ENCODE peak calls at places on chromosomes 1 and 21, in nine cellular contexts. Y, Q, Z, I, W, H, U, T and V are unnamed samples.
A peak's percentile ranks its signal among the peaks of the same experiment; 100 is the strongest.

GRCh38 chr21:34511154-34511553 is 856 bp downstream of the KCNE1 start:
- DNase-seq in Y (no peak), Q (no peak), Z (no peak), I (no peak), W (no peak), H (no peak), U (no peak), T (no peak), V (no peak)

GRCh38 chr21:45698493-45698947 is 55.0 kb downstream of the PCBP3 start:
- DNase-seq in Y (no peak), Q (peak; percentile 36), Z (no peak), I (no peak), W (peak; percentile 87), H (no peak), U (no peak), T (no peak), V (no peak)

GRCh38 chr21:31184462-31184861 is 146.2 kb upstream of the KRTAP19-8 start:
- DNase-seq in Y (no peak), Q (no peak), Z (no peak), I (no peak), W (no peak), H (no peak), U (no peak), T (no peak), V (no peak)

GRCh38 chr1:209086486-209087192 is 496.9 kb upstream of the CAMK1G start:
- DNase-seq in Y (no peak), Q (no peak), Z (no peak), I (peak; percentile 77), W (no peak), H (no peak), U (no peak), T (no peak), V (no peak)

GRCh38 chr1:25148673-25149300 is 83.5 kb downstream of the SYF2 start:
- DNase-seq in Y (no peak), Q (peak; percentile 17), Z (no peak), I (no peak), W (no peak), H (peak; percentile 49), U (no peak), T (peak; percentile 50), V (no peak)

GRCh38 chr1:58780586-58781452 is 3.0 kb downstream of the JUN start:
- DNase-seq in Y (no peak), Q (no peak), Z (peak; percentile 34), I (no peak), W (no peak), H (no peak), U (no peak), T (no peak), V (no peak)

GRCh38 chr1:29506678-29507225 is 270.4 kb downstream of the PTPRU start:
- DNase-seq in Y (no peak), Q (no peak), Z (peak; percentile 13), I (no peak), W (no peak), H (peak; percentile 34), U (no peak), T (no peak), V (peak; percentile 29)

GRCh38 chr1:182786223-182787001 is 3.2 kb upstream of the NPL start:
- DNase-seq in Y (peak; percentile 71), Q (peak; percentile 66), Z (peak; percentile 55), I (no peak), W (peak; percentile 81), H (peak; percentile 75), U (no peak), T (no peak), V (no peak)

GRCh38 chr1:205970486-205970885 is 27.2 kb upstream of the SLC26A9 start:
- DNase-seq in Y (no peak), Q (no peak), Z (no peak), I (no peak), W (no peak), H (no peak), U (no peak), T (no peak), V (no peak)

GRCh38 chr1:29575277-29575676 is 339.0 kb downstream of the PTPRU start:
- DNase-seq in Y (no peak), Q (no peak), Z (no peak), I (no peak), W (no peak), H (no peak), U (no peak), T (no peak), V (no peak)

GRCh38 chr21:34693192-34693810 is 24.5 kb downstream of the CLIC6 start:
- DNase-seq in Y (peak; percentile 75), Q (peak; percentile 44), Z (peak; percentile 57), I (no peak), W (no peak), H (peak; percentile 55), U (no peak), T (no peak), V (no peak)

GRCh38 chr1:27992271-27992670 is 32.5 kb downstream of the XKR8 start:
- DNase-seq in Y (no peak), Q (no peak), Z (no peak), I (no peak), W (no peak), H (no peak), U (no peak), T (no peak), V (no peak)

GRCh38 chr1:13828454-13829151 is 128.6 kb downstream of the PRDM2 start:
- DNase-seq in Y (peak; percentile 81), Q (peak; percentile 87), Z (peak; percentile 63), I (no peak), W (no peak), H (peak; percentile 93), U (no peak), T (no peak), V (no peak)

GRCh38 chr1:17633654-17634053 is 94.2 kb downstream of the ARHGEF10L start:
- DNase-seq in Y (peak; percentile 23), Q (no peak), Z (no peak), I (no peak), W (no peak), H (no peak), U (no peak), T (no peak), V (no peak)

GRCh38 chr1:11455925-11456580 is 22.9 kb upstream of the DISP3 start:
- DNase-seq in Y (no peak), Q (no peak), Z (no peak), I (no peak), W (no peak), H (no peak), U (no peak), T (no peak), V (no peak)

GRCh38 chr1:231814031-231814430 is 187.4 kb downstream of the DISC1 start:
- DNase-seq in Y (no peak), Q (no peak), Z (no peak), I (no peak), W (no peak), H (no peak), U (no peak), T (no peak), V (no peak)

GRCh38 chr1:178371236-178371635 is 125.5 kb downstream of the CLEC20A start:
- DNase-seq in Y (no peak), Q (no peak), Z (no peak), I (no peak), W (peak; percentile 61), H (no peak), U (no peak), T (no peak), V (no peak)
- H3K4me3 ChIP-seq in Y (no peak overlapping the region), Q (peak overlapping the region; percentile 26), Z (peak overlapping the region; percentile 27), I (no peak overlapping the region), W (peak overlapping the region; percentile 5), H (no peak overlapping the region), U (no peak overlapping the region), T (peak overlapping the region; percentile 39), V (peak overlapping the region; percentile 37)

GRCh38 chr1:160082926-160083325 is 1.6 kb downstream of the KCNJ9 start:
- DNase-seq in Y (no peak), Q (no peak), Z (no peak), I (no peak), W (no peak), H (no peak), U (no peak), T (no peak), V (no peak)

GRCh38 chr1:160082487-160082886 is 1.1 kb downstream of the KCNJ9 start:
- DNase-seq in Y (no peak), Q (no peak), Z (no peak), I (no peak), W (no peak), H (no peak), U (no peak), T (no peak), V (no peak)

GRCh38 chr1:160084771-160085321 is 3.5 kb downstream of the KCNJ9 start:
- DNase-seq in Y (no peak), Q (no peak), Z (no peak), I (no peak), W (no peak), H (no peak), U (no peak), T (no peak), V (no peak)

GRCh38 chr1:160085686-160086089 is 4.3 kb downstream of the KCNJ9 start:
- DNase-seq in Y (peak; percentile 89), Q (peak; percentile 86), Z (peak; percentile 83), I (no peak), W (peak; percentile 92), H (peak; percentile 96), U (peak; percentile 86), T (peak; percentile 95), V (no peak)

DNA sequence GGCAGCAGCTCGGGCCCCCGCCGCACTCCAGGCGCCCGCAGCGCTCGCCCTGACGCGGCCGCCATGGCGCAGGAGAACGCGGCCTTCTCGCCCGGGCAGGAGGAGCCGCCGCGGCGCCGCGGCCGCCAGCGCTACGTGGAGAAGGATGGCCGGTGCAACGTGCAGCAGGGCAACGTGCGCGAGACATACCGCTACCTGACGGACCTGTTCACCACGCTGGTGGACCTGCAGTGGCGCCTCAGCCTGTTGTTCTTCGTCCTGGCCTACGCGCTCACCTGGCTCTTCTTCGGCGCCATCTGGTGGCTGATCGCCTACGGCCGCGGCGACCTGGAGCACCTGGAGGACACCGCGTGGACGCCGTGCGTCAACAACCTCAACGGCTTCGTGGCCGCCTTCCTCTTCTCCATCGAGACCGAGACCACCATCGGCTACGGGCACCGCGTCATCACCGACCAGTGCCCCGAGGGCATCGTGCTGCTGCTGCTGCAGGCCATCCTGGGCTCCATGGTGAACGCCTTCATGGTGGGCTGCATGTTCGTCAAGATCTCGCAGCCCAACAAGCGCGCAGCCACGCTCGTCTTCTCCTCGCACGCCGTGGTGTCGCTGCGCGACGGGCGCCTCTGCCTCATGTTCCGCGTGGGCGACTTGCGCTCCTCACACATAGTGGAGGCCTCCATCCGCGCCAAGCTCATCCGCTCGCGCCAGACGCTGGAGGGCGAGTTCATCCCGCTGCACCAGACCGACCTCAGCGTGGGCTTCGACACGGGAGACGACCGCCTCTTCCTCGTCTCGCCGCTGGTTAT is 2.8 kb downstream of the KCNJ9 start:
- DNase-seq in Y (peak; percentile 43), Q (peak; percentile 86), Z (peak; percentile 88), I (no peak), W (peak; percentile 82), H (peak; percentile 94), U (peak; percentile 92), T (no peak), V (no peak)
- TF ChIP-seq POLR2AphosphoS5 in Y (no peak), Q (no peak), Z (peak; percentile 42), I (no peak), W (no peak), H (peak; percentile 85), U (no peak), T (peak; percentile 28), V (no peak)

GRCh38 chr21:27156666-27157065 is 189.8 kb upstream of the ADAMTS5 start:
- DNase-seq in Y (no peak), Q (no peak), Z (no peak), I (no peak), W (no peak), H (no peak), U (no peak), T (no peak), V (no peak)
- TF ChIP-seq EP300 in Y (no peak), Q (no peak), Z (no peak), I (no peak), W (no peak), H (no peak), U (no peak), T (no peak), V (no peak)

GRCh38 chr1:155507960-155508359 is 54.6 kb downstream of the ASH1L start:
- DNase-seq in Y (no peak), Q (no peak), Z (no peak), I (no peak), W (no peak), H (no peak), U (no peak), T (no peak), V (no peak)
- H3K4me3 ChIP-seq in Y (no peak overlapping the region), Q (no peak overlapping the region), Z (no peak overlapping the region), I (no peak overlapping the region), W (no peak overlapping the region), H (no peak overlapping the region), U (no peak overlapping the region), T (peak overlapping the region; percentile 1), V (no peak overlapping the region)